ENCODE peak calls at places on chromosomes 16 and 17, in ten cellular contexts. V, O, Q, H, U, M, P, I, C and D are unnamed samples.

GRCh38 chr17:44260296-44260695 is 7.6 kb downstream of the SLC4A1 start:
- DNase-seq in V (peak), O (no peak), Q (no peak), H (no peak), U (no peak), M (no peak), P (no peak), I (no peak), C (no peak), D (no peak)

GRCh38 chr16:46929378-46930332 is 43.8 kb downstream of the DNAJA2 start:
- DNase-seq in V (peak), O (peak), Q (peak), H (peak), U (peak), M (no peak), P (peak), I (no peak), C (peak), D (peak)

GRCh38 chr17:62826956-62827355 is 18.8 kb upstream of the MARCHF10 start:
- DNase-seq in V (no peak), O (no peak), Q (no peak), H (no peak), U (no peak), M (no peak), P (no peak), I (no peak), C (no peak), D (no peak)

GRCh38 chr16:66574081-66574480 is 5.2 kb upstream of the CMTM2 start:
- DNase-seq in V (no peak), O (no peak), Q (no peak), H (no peak), U (no peak), M (no peak), P (no peak), I (no peak), C (no peak), D (no peak)

GRCh38 chr16:1509307-1510221 is 16.4 kb downstream of the TELO2 start:
- DNase-seq in V (no peak), O (peak), Q (peak), H (peak), U (no peak), M (no peak), P (no peak), I (no peak), C (peak), D (no peak)

GRCh38 chr16:89288577-89288844 is 71.0 kb downstream of the ZNF778 start:
- DNase-seq in V (no peak), O (no peak), Q (no peak), H (no peak), U (no peak), M (no peak), P (no peak), I (no peak), C (no peak), D (no peak)

GRCh38 chr16:80147021-80147680 is 393.6 kb upstream of the DYNLRB2 start:
- DNase-seq in V (no peak), O (no peak), Q (no peak), H (no peak), U (no peak), M (no peak), P (peak), I (no peak), C (no peak), D (no peak)

GRCh38 chr16:3575491-3575890 is 1.7 kb downstream of the NLRC3 start:
- DNase-seq in V (no peak), O (no peak), Q (no peak), H (no peak), U (no peak), M (no peak), P (no peak), I (no peak), C (no peak), D (no peak)

GRCh38 chr16:82756283-82756599 is 129.5 kb downstream of the CDH13 start:
- DNase-seq in V (no peak), O (no peak), Q (no peak), H (no peak), U (no peak), M (no peak), P (no peak), I (no peak), C (no peak), D (no peak)

GRCh38 chr16:84358601-84359295 is 9.6 kb upstream of the ATP2C2 start:
- DNase-seq in V (no peak), O (no peak), Q (no peak), H (no peak), U (no peak), M (no peak), P (no peak), I (no peak), C (no peak), D (no peak)

GRCh38 chr16:67406628-67407027 is 9.6 kb downstream of the ZDHHC1 start:
- DNase-seq in V (no peak), O (no peak), Q (no peak), H (no peak), U (no peak), M (no peak), P (peak), I (no peak), C (no peak), D (no peak)

GRCh38 chr17:77741109-77741508 is 217.4 kb upstream of the TNRC6C start:
- DNase-seq in V (peak), O (no peak), Q (no peak), H (no peak), U (no peak), M (no peak), P (no peak), I (no peak), C (peak), D (no peak)

GRCh38 chr17:58312824-58313223 is 15.8 kb downstream of the TSPOAP1 start:
- DNase-seq in V (no peak), O (no peak), Q (no peak), H (no peak), U (no peak), M (no peak), P (no peak), I (no peak), C (no peak), D (no peak)

GRCh38 chr16:25126820-25127232 is 15.3 kb downstream of the LCMT1 start:
- DNase-seq in V (peak), O (no peak), Q (no peak), H (no peak), U (peak), M (no peak), P (peak), I (no peak), C (peak), D (no peak)

GRCh38 chr16:10824111-10824893 is 5.7 kb upstream of the TVP23A start:
- DNase-seq in V (no peak), O (no peak), Q (no peak), H (no peak), U (no peak), M (no peak), P (no peak), I (no peak), C (no peak), D (no peak)

GRCh38 chr17:78409191-78409621 is 30.8 kb downstream of the PGS1 start:
- DNase-seq in V (no peak), O (no peak), Q (no peak), H (no peak), U (no peak), M (peak), P (no peak), I (peak), C (peak), D (peak)

GRCh38 chr17:72926171-72926570 is 166.3 kb downstream of the SLC39A11 start:
- DNase-seq in V (no peak), O (no peak), Q (no peak), H (no peak), U (no peak), M (no peak), P (no peak), I (no peak), C (no peak), D (no peak)

GRCh38 chr16:8109510-8110369 is 480.6 kb downstream of the TMEM114 start:
- DNase-seq in V (peak), O (no peak), Q (no peak), H (no peak), U (no peak), M (no peak), P (no peak), I (peak), C (peak), D (no peak)

GRCh38 chr17:43018008-43018853 is 4.0 kb downstream of the VAT1 start:
- DNase-seq in V (no peak), O (no peak), Q (no peak), H (no peak), U (no peak), M (peak), P (no peak), I (no peak), C (peak), D (no peak)

GRCh38 chr16:7397901-7398300 is 65.3 kb downstream of the RBFOX1 start:
- DNase-seq in V (no peak), O (no peak), Q (no peak), H (no peak), U (no peak), M (no peak), P (no peak), I (no peak), C (peak), D (peak)

GRCh38 chr16:74448990-74449389 is 27.7 kb upstream of the CLEC18B start:
- DNase-seq in V (peak), O (peak), Q (peak), H (no peak), U (no peak), M (no peak), P (peak), I (no peak), C (no peak), D (no peak)

GRCh38 chr16:71384073-71384724 is 25.7 kb downstream of the CALB2 start:
- DNase-seq in V (no peak), O (no peak), Q (no peak), H (no peak), U (no peak), M (no peak), P (no peak), I (no peak), C (no peak), D (no peak)

GRCh38 chr16:86925067-86925791 is 346.9 kb downstream of the FOXL1 start:
- DNase-seq in V (peak), O (no peak), Q (no peak), H (no peak), U (no peak), M (no peak), P (no peak), I (no peak), C (peak), D (peak)

GRCh38 chr16:81437860-81438259 is 6.7 kb upstream of the CMIP start:
- DNase-seq in V (no peak), O (no peak), Q (no peak), H (no peak), U (no peak), M (no peak), P (no peak), I (no peak), C (no peak), D (no peak)

GRCh38 chr17:28843810-28844137 is 1.2 kb upstream of the FAM222B start:
- DNase-seq in V (no peak), O (no peak), Q (no peak), H (no peak), U (no peak), M (no peak), P (no peak), I (no peak), C (no peak), D (no peak)

GRCh38 chr17:42372142-42372541 is 16.1 kb downstream of the STAT3 start:
- DNase-seq in V (no peak), O (no peak), Q (no peak), H (no peak), U (no peak), M (no peak), P (no peak), I (no peak), C (no peak), D (no peak)

GRCh38 chr17:6110592-6110991 is 40.4 kb downstream of the WSCD1 start:
- DNase-seq in V (no peak), O (no peak), Q (no peak), H (no peak), U (no peak), M (no peak), P (no peak), I (no peak), C (no peak), D (no peak)

GRCh38 chr16:86044241-86044671 is 145.3 kb downstream of the IRF8 start:
- DNase-seq in V (peak), O (peak), Q (no peak), H (no peak), U (peak), M (no peak), P (peak), I (no peak), C (peak), D (peak)

GRCh38 chr17:66778531-66778930 is 56.4 kb upstream of the CACNG5 start:
- DNase-seq in V (no peak), O (peak), Q (no peak), H (no peak), U (no peak), M (no peak), P (no peak), I (no peak), C (no peak), D (no peak)

GRCh38 chr17:71548540-71549190 is 572.2 kb upstream of the SOX9 start:
- DNase-seq in V (no peak), O (no peak), Q (no peak), H (no peak), U (no peak), M (no peak), P (no peak), I (no peak), C (no peak), D (no peak)

GRCh38 chr17:79851461-79851817 is 12.2 kb upstream of the CBX4 start:
- DNase-seq in V (no peak), O (no peak), Q (no peak), H (no peak), U (no peak), M (peak), P (no peak), I (no peak), C (peak), D (peak)

GRCh38 chr16:10367616-10368188 is 18.2 kb upstream of the ATF7IP2 start:
- DNase-seq in V (no peak), O (no peak), Q (no peak), H (no peak), U (no peak), M (no peak), P (no peak), I (no peak), C (no peak), D (no peak)

GRCh38 chr17:81523139-81524062 is 4.8 kb upstream of the FSCN2 start:
- DNase-seq in V (peak), O (peak), Q (no peak), H (peak), U (no peak), M (peak), P (no peak), I (peak), C (peak), D (peak)

GRCh38 chr16:50444546-50444945 is 75.8 kb upstream of the BRD7 start:
- DNase-seq in V (no peak), O (no peak), Q (no peak), H (no peak), U (no peak), M (no peak), P (no peak), I (no peak), C (no peak), D (no peak)